ENCODE peak calls at places on chromosomes 3 and 15, in four cellular contexts. One of them, this sample, is unnamed.
A peak's percentile ranks its signal among the peaks of the same experiment; 100 is the strongest.

GRCh38 chr3:72663429-72663828 is 184.8 kb downstream of the SHQ1 start:
- DNase-seq in IMR-90: no peak
- DNase-seq in H9: no peak
- DNase-seq in neuronal stem cell: no peak
- DNase-seq in this sample: no peak

GRCh38 chr15:41544650-41545015 is 576 bp upstream of the RPAP1 start:
- DNase-seq in neuronal stem cell: no peak
- DNase-seq in IMR-90: no peak
- DNase-seq in H9: no peak
- DNase-seq in this sample: no peak

GRCh38 chr3:56985460-56986327 is 74.8 kb upstream of the SPATA12 start:
- DNase-seq in H9: no peak
- DNase-seq in IMR-90: peak; percentile 38
- DNase-seq in neuronal stem cell: no peak
- DNase-seq in this sample: no peak

GRCh38 chr15:91694829-91695205 is 158.7 kb upstream of the SLCO3A1 start:
- DNase-seq in neuronal stem cell: no peak
- DNase-seq in H9: no peak
- DNase-seq in IMR-90: peak; percentile 47
- DNase-seq in this sample: no peak

GRCh38 chr3:11690863-11691833 is 47.4 kb upstream of the VGLL4 start:
- DNase-seq in IMR-90: peak; percentile 50
- DNase-seq in H9: no peak
- DNase-seq in neuronal stem cell: no peak
- DNase-seq in this sample: peak; percentile 85

GRCh38 chr3:108090066-108090700 is 648 bp downstream of the CD47 start:
- DNase-seq in H9: peak; percentile 38
- DNase-seq in IMR-90: peak; percentile 43
- DNase-seq in neuronal stem cell: peak; percentile 36
- DNase-seq in this sample: peak; percentile 57

GRCh38 chr3:108494862-108495531 is 15.4 kb downstream of the MYH15 start:
- DNase-seq in H9: no peak
- DNase-seq in IMR-90: no peak
- DNase-seq in neuronal stem cell: no peak
- DNase-seq in this sample: no peak

GRCh38 chr15:56821721-56822425 is 88.6 kb upstream of the ZNF280D start:
- DNase-seq in H9: peak; percentile 59
- DNase-seq in IMR-90: peak; percentile 77
- DNase-seq in neuronal stem cell: peak; percentile 14
- DNase-seq in this sample: peak; percentile 58

GRCh38 chr3:54628888-54629368 is 298.9 kb downstream of the LRTM1 start:
- DNase-seq in neuronal stem cell: no peak
- DNase-seq in IMR-90: no peak
- DNase-seq in H9: peak; percentile 55
- DNase-seq in this sample: peak; percentile 65

GRCh38 chr3:192727032-192727847 is at the start of gene FGF12:
- DNase-seq in neuronal stem cell: peak; percentile 90
- DNase-seq in H9: peak; percentile 97
- DNase-seq in IMR-90: peak; percentile 0
- DNase-seq in this sample: peak; percentile 96

GRCh38 chr3:188437921-188438320 is 284.0 kb downstream of the LPP start:
- DNase-seq in IMR-90: peak; percentile 31
- DNase-seq in neuronal stem cell: no peak
- DNase-seq in H9: no peak
- DNase-seq in this sample: no peak

GRCh38 chr3:189076459-189076858 is 95.3 kb upstream of the TPRG1 start:
- DNase-seq in H9: no peak
- DNase-seq in IMR-90: no peak
- DNase-seq in neuronal stem cell: no peak
- DNase-seq in this sample: no peak

GRCh38 chr3:9893739-9894138 is 3.3 kb downstream of the JAGN1 start:
- DNase-seq in H9: no peak
- DNase-seq in IMR-90: no peak
- DNase-seq in neuronal stem cell: no peak
- DNase-seq in this sample: no peak

GRCh38 chr3:176992565-176992964 is 204.7 kb downstream of the TBL1XR1 start:
- DNase-seq in neuronal stem cell: no peak
- DNase-seq in H9: no peak
- DNase-seq in IMR-90: no peak
- DNase-seq in this sample: no peak

GRCh38 chr15:39193611-39194010 is 387.3 kb upstream of the THBS1 start:
- DNase-seq in neuronal stem cell: no peak
- DNase-seq in IMR-90: no peak
- DNase-seq in H9: no peak
- DNase-seq in this sample: no peak

GRCh38 chr3:144018776-144019175 is 47.2 kb downstream of the DIPK2A start:
- DNase-seq in IMR-90: peak; percentile 94
- DNase-seq in H9: no peak
- DNase-seq in neuronal stem cell: no peak
- DNase-seq in this sample: no peak

GRCh38 chr15:70109982-70110381 is 12.3 kb upstream of the TLE3 start:
- DNase-seq in neuronal stem cell: no peak
- DNase-seq in H9: no peak
- DNase-seq in IMR-90: no peak
- DNase-seq in this sample: no peak

GRCh38 chr15:90212221-90213079 is 11.3 kb downstream of the SEMA4B start:
- DNase-seq in H9: no peak
- DNase-seq in neuronal stem cell: no peak
- DNase-seq in IMR-90: no peak
- DNase-seq in this sample: no peak
- H2BK15ac ChIP-seq in H9: no peak overlapping the region
- H2BK15ac ChIP-seq in neuronal stem cell: no peak overlapping the region
- H2BK15ac ChIP-seq in IMR-90: no peak overlapping the region
- H2BK15ac ChIP-seq in this sample: no peak overlapping the region

DNA sequence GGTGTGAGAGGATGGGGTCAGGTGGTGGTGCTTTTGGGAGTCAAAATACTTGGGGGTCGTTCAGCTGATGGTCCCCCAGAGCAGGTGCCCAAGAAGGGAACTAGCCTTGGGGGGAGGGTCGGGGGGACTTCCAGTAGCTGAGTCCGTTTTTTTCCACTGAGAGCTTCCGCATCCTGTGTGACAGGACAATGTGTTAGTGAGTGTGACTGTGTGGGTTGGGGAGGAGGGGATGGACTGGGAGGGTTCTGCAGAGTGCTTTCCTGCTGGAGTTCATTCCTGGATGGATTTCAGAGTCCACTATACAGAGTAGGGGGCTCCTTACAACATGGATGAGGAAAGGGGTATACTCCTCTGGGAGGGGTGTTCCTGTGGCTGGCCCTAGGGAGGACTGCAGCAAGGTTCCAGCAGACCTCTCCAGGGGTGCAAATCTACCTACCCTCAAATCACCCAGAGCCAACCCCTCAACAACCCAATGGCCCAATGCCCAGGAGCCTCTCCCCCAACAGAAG is 601 bp upstream of the HYAL2 start:
- DNase-seq in H9: no peak
- DNase-seq in IMR-90: no peak
- DNase-seq in neuronal stem cell: no peak
- DNase-seq in this sample: no peak
- H2BK15ac ChIP-seq in H9: no peak overlapping the region
- H2BK15ac ChIP-seq in IMR-90: no peak overlapping the region
- H2BK15ac ChIP-seq in neuronal stem cell: peak overlapping the region; percentile 99
- H2BK15ac ChIP-seq in this sample: no peak overlapping the region

DNA sequence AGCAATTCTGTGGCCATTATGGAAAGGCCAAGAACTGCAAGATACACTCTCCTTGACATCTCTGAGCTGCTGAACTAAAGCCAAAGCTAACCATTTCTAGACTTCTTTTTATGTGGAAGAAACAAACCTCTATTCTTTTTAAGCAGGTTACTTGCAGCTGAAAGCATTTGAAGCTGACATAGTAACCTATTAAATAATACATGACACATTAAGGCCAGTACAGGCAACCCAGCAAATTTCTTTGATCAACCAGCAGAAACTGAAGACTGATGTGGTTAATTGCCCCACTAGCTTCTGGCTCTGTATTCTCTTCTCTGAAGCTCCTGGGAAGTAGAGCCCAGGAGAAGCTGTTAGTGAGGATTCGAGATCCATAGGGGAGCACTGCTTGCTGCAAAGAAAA is 17.4 kb downstream of the FHIT start:
- DNase-seq in H9: no peak
- DNase-seq in IMR-90: no peak
- DNase-seq in neuronal stem cell: no peak
- DNase-seq in this sample: no peak
- H2BK15ac ChIP-seq in H9: no peak overlapping the region
- H2BK15ac ChIP-seq in IMR-90: no peak overlapping the region
- H2BK15ac ChIP-seq in neuronal stem cell: no peak overlapping the region
- H2BK15ac ChIP-seq in this sample: no peak overlapping the region

GRCh38 chr3:126314305-126315082 is 42.7 kb downstream of the KLF15 start:
- DNase-seq in neuronal stem cell: no peak
- DNase-seq in IMR-90: no peak
- DNase-seq in H9: peak; percentile 15
- DNase-seq in this sample: no peak

GRCh38 chr3:126317029-126317996 is 39.9 kb downstream of the KLF15 start:
- DNase-seq in IMR-90: no peak
- DNase-seq in neuronal stem cell: no peak
- DNase-seq in H9: no peak
- DNase-seq in this sample: no peak

GRCh38 chr3:126315916-126316514 is 41.2 kb downstream of the KLF15 start:
- DNase-seq in IMR-90: peak; percentile 13
- DNase-seq in H9: peak; percentile 15
- DNase-seq in neuronal stem cell: no peak
- DNase-seq in this sample: no peak

GRCh38 chr3:126315083-126315658 is 42.0 kb downstream of the KLF15 start:
- DNase-seq in IMR-90: no peak
- DNase-seq in neuronal stem cell: no peak
- DNase-seq in H9: peak; percentile 21
- DNase-seq in this sample: no peak

DNA sequence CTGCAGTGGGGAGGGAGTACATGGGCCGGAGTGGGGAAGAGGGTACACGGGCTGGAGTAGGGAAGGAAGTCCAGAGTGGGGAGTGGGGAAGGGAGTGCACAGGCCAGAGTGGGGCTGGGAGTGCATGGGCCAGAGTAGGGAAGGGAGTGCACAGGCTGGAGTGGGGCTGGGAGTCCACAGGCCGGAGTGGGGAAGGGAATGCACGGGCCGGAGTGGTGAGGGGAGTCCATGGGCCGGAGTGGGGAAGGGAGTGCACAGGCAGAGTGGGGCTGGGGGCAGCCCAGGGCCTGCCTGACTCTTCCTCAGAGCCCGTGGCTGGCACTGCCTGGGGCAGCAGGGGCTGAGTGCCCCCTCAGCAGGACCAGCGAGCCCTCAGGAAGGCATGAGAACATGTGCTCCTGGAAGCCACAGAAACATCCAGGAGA is 40.7 kb downstream of the KLF15 start:
- DNase-seq in neuronal stem cell: no peak
- DNase-seq in IMR-90: no peak
- DNase-seq in H9: no peak
- DNase-seq in this sample: no peak
- H2BK15ac ChIP-seq in neuronal stem cell: no peak overlapping the region
- H2BK15ac ChIP-seq in IMR-90: no peak overlapping the region
- H2BK15ac ChIP-seq in H9: no peak overlapping the region
- H2BK15ac ChIP-seq in this sample: no peak overlapping the region

GRCh38 chr3:37999836-38000235 is 9.2 kb downstream of the VILL start:
- DNase-seq in IMR-90: no peak
- DNase-seq in neuronal stem cell: no peak
- DNase-seq in H9: no peak
- DNase-seq in this sample: no peak
- H2BK15ac ChIP-seq in IMR-90: no peak overlapping the region
- H2BK15ac ChIP-seq in neuronal stem cell: no peak overlapping the region
- H2BK15ac ChIP-seq in H9: no peak overlapping the region
- H2BK15ac ChIP-seq in this sample: no peak overlapping the region

DNA sequence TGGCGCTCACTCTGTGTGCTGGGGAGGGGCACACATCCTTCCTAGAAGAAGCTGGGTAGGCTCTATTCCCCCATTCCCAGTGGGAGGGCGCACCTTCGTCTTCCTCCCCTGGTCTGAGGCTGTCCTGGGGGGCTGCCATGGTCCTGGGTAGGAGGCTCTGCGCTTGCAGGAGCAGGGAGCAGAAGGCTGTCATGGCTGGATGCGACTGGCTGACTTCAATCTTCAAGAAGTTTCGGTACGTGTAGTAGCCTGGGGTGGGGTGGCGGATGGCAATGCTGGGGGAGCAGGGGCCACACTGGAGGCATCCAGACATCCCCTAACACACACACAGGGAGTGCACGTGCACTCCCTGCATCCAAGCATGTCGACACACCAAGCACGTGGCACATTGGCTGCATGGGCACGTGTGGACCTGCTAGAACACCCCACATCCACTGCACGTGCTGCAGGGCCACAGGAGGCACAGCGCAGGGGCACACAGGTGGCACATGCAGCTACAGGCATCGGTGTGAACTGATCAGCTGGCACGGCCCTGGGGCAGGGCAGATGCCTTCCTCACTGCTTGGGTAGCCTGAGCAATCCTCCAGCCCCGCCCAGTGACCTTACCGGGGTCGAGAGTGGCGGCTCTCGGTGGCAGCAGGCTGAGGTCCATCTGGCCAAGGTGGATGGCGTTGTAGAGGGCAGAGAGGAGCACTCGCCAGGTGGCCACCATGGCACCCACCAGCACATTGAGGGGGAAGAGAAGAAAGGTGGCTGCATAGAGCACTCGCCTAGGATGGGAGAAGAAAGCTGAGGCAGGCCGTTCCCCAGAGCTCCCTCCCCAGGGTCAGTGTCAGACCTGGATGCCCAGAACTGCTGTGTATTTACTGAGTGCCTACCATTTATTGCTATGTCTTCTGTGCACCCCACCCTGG is 7.4 kb downstream of the ISLR start:
- DNase-seq in neuronal stem cell: no peak
- DNase-seq in IMR-90: no peak
- DNase-seq in H9: no peak
- DNase-seq in this sample: no peak
- H2BK15ac ChIP-seq in neuronal stem cell: peak overlapping the region; percentile 30
- H2BK15ac ChIP-seq in IMR-90: no peak overlapping the region
- H2BK15ac ChIP-seq in H9: no peak overlapping the region
- H2BK15ac ChIP-seq in this sample: no peak overlapping the region

GRCh38 chr3:186679151-186679550 is 13.3 kb downstream of the HRG start:
- DNase-seq in neuronal stem cell: no peak
- DNase-seq in H9: no peak
- DNase-seq in IMR-90: no peak
- DNase-seq in this sample: no peak
- H2BK15ac ChIP-seq in neuronal stem cell: no peak overlapping the region
- H2BK15ac ChIP-seq in H9: no peak overlapping the region
- H2BK15ac ChIP-seq in IMR-90: no peak overlapping the region
- H2BK15ac ChIP-seq in this sample: no peak overlapping the region

GRCh38 chr15:74783072-74783807 is 1.4 kb downstream of the CSK start:
- DNase-seq in IMR-90: peak; percentile 36
- DNase-seq in neuronal stem cell: no peak
- DNase-seq in H9: no peak
- DNase-seq in this sample: no peak
- H2BK15ac ChIP-seq in IMR-90: no peak overlapping the region
- H2BK15ac ChIP-seq in neuronal stem cell: no peak overlapping the region
- H2BK15ac ChIP-seq in H9: no peak overlapping the region
- H2BK15ac ChIP-seq in this sample: no peak overlapping the region

GRCh38 chr15:69060744-69061143 is 46.2 kb downstream of the NOX5 start:
- DNase-seq in neuronal stem cell: no peak
- DNase-seq in H9: no peak
- DNase-seq in IMR-90: no peak
- DNase-seq in this sample: no peak

GRCh38 chr15:69061414-69061842 is 46.9 kb downstream of the NOX5 start:
- DNase-seq in IMR-90: no peak
- DNase-seq in neuronal stem cell: no peak
- DNase-seq in H9: peak; percentile 22
- DNase-seq in this sample: no peak

GRCh38 chr15:69056365-69056764 is 41.9 kb downstream of the NOX5 start:
- DNase-seq in H9: no peak
- DNase-seq in IMR-90: no peak
- DNase-seq in neuronal stem cell: no peak
- DNase-seq in this sample: no peak

GRCh38 chr15:69059170-69059943 is 44.9 kb downstream of the NOX5 start:
- DNase-seq in neuronal stem cell: peak; percentile 92
- DNase-seq in IMR-90: peak; percentile 81
- DNase-seq in H9: peak; percentile 87
- DNase-seq in this sample: peak; percentile 96

GRCh38 chr15:69060041-69060481 is 45.6 kb downstream of the NOX5 start:
- DNase-seq in neuronal stem cell: no peak
- DNase-seq in H9: peak; percentile 43
- DNase-seq in IMR-90: no peak
- DNase-seq in this sample: no peak
- H2BK15ac ChIP-seq in neuronal stem cell: no peak overlapping the region
- H2BK15ac ChIP-seq in H9: no peak overlapping the region
- H2BK15ac ChIP-seq in IMR-90: no peak overlapping the region
- H2BK15ac ChIP-seq in this sample: no peak overlapping the region

This sample was measured in mesendoderm.